ENCODE peak calls at places on chromosomes 11 and 22, in seven cellular contexts. One of them, this sample, is unnamed.

GRCh38 chr11:1303196-1303821 is 6.1 kb downstream of the TOLLIP start:
- DNase-seq in coronary artery: peak
- DNase-seq in central memory CD4-positive, alpha-beta T cell: no peak
- DNase-seq in stimulated activated naive CD8-positive, alpha-beta T cell treated with anti-CD3 and anti-CD28 coated beads, Interleukin-15, amount 100 ng/mL, for 72 hours: no peak
- DNase-seq in stimulated activated naive CD4-positive, alpha-beta T cell: no peak
- DNase-seq in naive B cell: no peak
- DNase-seq in endothelial cell: peak
- DNase-seq in this sample: no peak

GRCh38 chr22:43861529-43861928 is 784 bp downstream of the SULT4A1 start:
- DNase-seq in coronary artery: no peak
- DNase-seq in central memory CD4-positive, alpha-beta T cell: no peak
- DNase-seq in stimulated activated naive CD8-positive, alpha-beta T cell treated with anti-CD3 and anti-CD28 coated beads, Interleukin-15, amount 100 ng/mL, for 72 hours: no peak
- DNase-seq in stimulated activated naive CD4-positive, alpha-beta T cell: no peak
- DNase-seq in naive B cell: no peak
- DNase-seq in endothelial cell: no peak
- DNase-seq in this sample: no peak

GRCh38 chr11:36389811-36390210 is 93.7 kb downstream of the PRR5L start:
- DNase-seq in coronary artery: no peak
- DNase-seq in central memory CD4-positive, alpha-beta T cell: no peak
- DNase-seq in stimulated activated naive CD8-positive, alpha-beta T cell treated with anti-CD3 and anti-CD28 coated beads, Interleukin-15, amount 100 ng/mL, for 72 hours: no peak
- DNase-seq in stimulated activated naive CD4-positive, alpha-beta T cell: no peak
- DNase-seq in naive B cell: no peak
- DNase-seq in endothelial cell: no peak
- DNase-seq in this sample: no peak

GRCh38 chr11:134730096-134730495 is 318.1 kb upstream of the B3GAT1 start:
- DNase-seq in coronary artery: no peak
- DNase-seq in central memory CD4-positive, alpha-beta T cell: no peak
- DNase-seq in stimulated activated naive CD8-positive, alpha-beta T cell treated with anti-CD3 and anti-CD28 coated beads, Interleukin-15, amount 100 ng/mL, for 72 hours: no peak
- DNase-seq in stimulated activated naive CD4-positive, alpha-beta T cell: no peak
- DNase-seq in naive B cell: no peak
- DNase-seq in endothelial cell: no peak
- DNase-seq in this sample: no peak

GRCh38 chr11:56783448-56784041 is 35.0 kb upstream of the OR9G4 start:
- DNase-seq in coronary artery: no peak
- DNase-seq in central memory CD4-positive, alpha-beta T cell: no peak
- DNase-seq in stimulated activated naive CD8-positive, alpha-beta T cell treated with anti-CD3 and anti-CD28 coated beads, Interleukin-15, amount 100 ng/mL, for 72 hours: peak
- DNase-seq in stimulated activated naive CD4-positive, alpha-beta T cell: no peak
- DNase-seq in naive B cell: peak
- DNase-seq in endothelial cell: peak
- DNase-seq in this sample: no peak

GRCh38 chr11:68968306-68969255 is 12.2 kb downstream of the MRGPRD start:
- DNase-seq in coronary artery: peak
- DNase-seq in central memory CD4-positive, alpha-beta T cell: no peak
- DNase-seq in stimulated activated naive CD8-positive, alpha-beta T cell treated with anti-CD3 and anti-CD28 coated beads, Interleukin-15, amount 100 ng/mL, for 72 hours: no peak
- DNase-seq in stimulated activated naive CD4-positive, alpha-beta T cell: no peak
- DNase-seq in naive B cell: no peak
- DNase-seq in endothelial cell: no peak
- DNase-seq in this sample: no peak

GRCh38 chr11:3905080-3905953 is 49.9 kb downstream of the STIM1 start:
- DNase-seq in coronary artery: no peak
- DNase-seq in central memory CD4-positive, alpha-beta T cell: peak
- DNase-seq in stimulated activated naive CD8-positive, alpha-beta T cell treated with anti-CD3 and anti-CD28 coated beads, Interleukin-15, amount 100 ng/mL, for 72 hours: peak
- DNase-seq in stimulated activated naive CD4-positive, alpha-beta T cell: no peak
- DNase-seq in naive B cell: no peak
- DNase-seq in endothelial cell: no peak
- DNase-seq in this sample: peak

GRCh38 chr22:49642331-49642730 is 185.3 kb downstream of the BRD1 start:
- DNase-seq in coronary artery: no peak
- DNase-seq in central memory CD4-positive, alpha-beta T cell: no peak
- DNase-seq in stimulated activated naive CD8-positive, alpha-beta T cell treated with anti-CD3 and anti-CD28 coated beads, Interleukin-15, amount 100 ng/mL, for 72 hours: no peak
- DNase-seq in stimulated activated naive CD4-positive, alpha-beta T cell: no peak
- DNase-seq in naive B cell: no peak
- DNase-seq in endothelial cell: no peak
- DNase-seq in this sample: no peak

GRCh38 chr11:72758690-72759389 is 6.6 kb upstream of the ARAP1 start:
- DNase-seq in coronary artery: no peak
- DNase-seq in central memory CD4-positive, alpha-beta T cell: no peak
- DNase-seq in stimulated activated naive CD8-positive, alpha-beta T cell treated with anti-CD3 and anti-CD28 coated beads, Interleukin-15, amount 100 ng/mL, for 72 hours: no peak
- DNase-seq in stimulated activated naive CD4-positive, alpha-beta T cell: no peak
- DNase-seq in naive B cell: no peak
- DNase-seq in endothelial cell: no peak
- DNase-seq in this sample: no peak

GRCh38 chr11:107017433-107018227 is 646 bp downstream of the GUCY1A2 start:
- DNase-seq in coronary artery: peak
- DNase-seq in central memory CD4-positive, alpha-beta T cell: no peak
- DNase-seq in stimulated activated naive CD8-positive, alpha-beta T cell treated with anti-CD3 and anti-CD28 coated beads, Interleukin-15, amount 100 ng/mL, for 72 hours: peak
- DNase-seq in stimulated activated naive CD4-positive, alpha-beta T cell: no peak
- DNase-seq in naive B cell: no peak
- DNase-seq in endothelial cell: peak
- DNase-seq in this sample: no peak

This sample was measured in CD4-positive, alpha-beta memory T cell.